ENCODE peak calls at places on chromosomes 6 and 20, in nine cellular contexts. N is sigmoid colon, R is K562, F is suprapubic skin, V is endothelial cell of umbilical vein, T is GM12878, K is esophagus muscularis mucosa, E is stomach, O is prostate gland. Y is an unnamed sample.

GRCh38 chr6:66336171-66336570 is 629.1 kb upstream of the EYS start:
- DNase-seq in N (no peak), R (no peak), F (no peak), V (no peak), T (no peak), K (no peak), E (no peak), O (no peak), Y (no peak)

GRCh38 chr6:21098744-21099143 is 494.8 kb upstream of the SOX4 start:
- DNase-seq in N (no peak), R (no peak), F (no peak), V (no peak), T (no peak), K (no peak), E (no peak), O (no peak), Y (no peak)

GRCh38 chr6:35804996-35805736 is at the start of gene LHFPL5:
- DNase-seq in N (no peak), R (peak), F (no peak), V (peak), T (no peak), K (no peak), E (peak), O (no peak), Y (no peak)

GRCh38 chr6:11492444-11493300 is 44.9 kb upstream of the TMEM170B start:
- DNase-seq in N (no peak), R (no peak), F (no peak), V (no peak), T (no peak), K (no peak), E (no peak), O (no peak), Y (no peak)

GRCh38 chr6:131250121-131250520 is 114.9 kb downstream of the AKAP7 start:
- DNase-seq in N (peak), R (no peak), F (peak), V (peak), T (peak), K (no peak), E (peak), O (peak), Y (no peak)

GRCh38 chr6:118876201-118876600 is 17.8 kb upstream of the ASF1A start:
- DNase-seq in N (no peak), R (no peak), F (no peak), V (no peak), T (no peak), K (no peak), E (no peak), O (no peak), Y (no peak)

GRCh38 chr6:131136021-131136847 is 967 bp downstream of the AKAP7 start:
- DNase-seq in N (no peak), R (peak), F (no peak), V (peak), T (no peak), K (no peak), E (no peak), O (no peak), Y (no peak)

GRCh38 chr20:60137657-60138245 is 179.5 kb downstream of the CDH26 start:
- DNase-seq in N (no peak), R (peak), F (no peak), V (no peak), T (no peak), K (peak), E (no peak), O (no peak), Y (no peak)

GRCh38 chr6:167341665-167342655 is 17.1 kb downstream of the TTLL2 start:
- DNase-seq in N (no peak), R (no peak), F (no peak), V (no peak), T (no peak), K (no peak), E (no peak), O (no peak), Y (no peak)

GRCh38 chr6:72622094-72622540 is 253 bp downstream of the KCNQ5 start:
- DNase-seq in N (no peak), R (peak), F (peak), V (no peak), T (no peak), K (no peak), E (peak), O (peak), Y (no peak)

GRCh38 chr6:72623808-72624207 is 1.9 kb downstream of the KCNQ5 start:
- DNase-seq in N (no peak), R (no peak), F (no peak), V (no peak), T (no peak), K (no peak), E (no peak), O (no peak), Y (no peak)

GRCh38 chr6:72621243-72622093 is at the start of gene KCNQ5:
- DNase-seq in N (no peak), R (peak), F (peak), V (no peak), T (no peak), K (no peak), E (no peak), O (no peak), Y (no peak)

GRCh38 chr6:72626126-72626525 is 4.3 kb downstream of the KCNQ5 start:
- DNase-seq in N (no peak), R (no peak), F (no peak), V (no peak), T (peak), K (no peak), E (no peak), O (no peak), Y (no peak)

GRCh38 chr6:72624557-72625160 is 2.8 kb downstream of the KCNQ5 start:
- DNase-seq in N (no peak), R (peak), F (no peak), V (no peak), T (peak), K (no peak), E (no peak), O (no peak), Y (no peak)
- TF ChIP-seq CTCF in N (no peak), R (peak), F (peak), V (peak), T (peak), K (peak), E (peak), O (peak), Y (no peak)

DNA sequence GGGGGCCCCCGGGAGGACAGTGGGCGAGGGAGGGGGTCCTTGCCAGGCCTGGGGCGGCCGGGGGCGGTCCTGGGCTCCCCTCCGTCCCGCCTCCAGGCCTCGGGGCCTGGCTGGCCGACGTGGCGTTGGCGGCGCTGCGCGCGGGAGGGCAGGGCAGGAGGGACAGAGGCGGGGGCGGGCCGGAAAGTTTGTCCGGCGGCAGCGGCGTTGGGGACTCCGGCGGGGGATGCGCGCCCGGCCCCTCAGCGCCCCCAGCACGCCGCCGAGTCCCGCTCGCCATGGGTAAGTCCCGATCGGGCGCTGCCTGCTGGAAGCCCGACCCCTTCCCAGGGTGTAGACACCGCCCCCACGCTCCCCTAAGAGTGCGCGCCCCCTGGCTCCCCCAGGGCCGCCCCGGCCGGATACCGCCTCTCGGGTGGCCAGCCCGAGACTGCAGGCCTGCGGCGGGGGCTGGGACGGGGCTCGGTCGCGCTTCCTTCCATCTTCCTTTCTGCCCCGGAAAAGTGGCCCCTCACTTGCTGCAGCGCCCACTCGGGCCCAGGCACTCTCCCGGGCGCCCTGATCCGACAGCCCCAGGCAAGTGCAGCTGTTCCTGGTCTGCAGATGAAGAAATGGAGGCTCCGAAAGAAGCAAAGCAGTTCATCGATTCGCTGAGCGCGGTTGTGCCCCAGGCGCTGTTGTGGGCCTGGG is at the start of gene SLC2A10:
- DNase-seq in N (peak), R (peak), F (peak), V (peak), T (no peak), K (no peak), E (peak), O (peak), Y (peak)
- TF ChIP-seq POLR2A in N (no peak), R (no peak), F (no peak), V (no peak), T (no peak), K (no peak), E (no peak), O (peak), Y (no peak)

GRCh38 chr6:155740781-155741399 is 285.3 kb upstream of the NOX3 start:
- DNase-seq in N (no peak), R (no peak), F (no peak), V (no peak), T (no peak), K (no peak), E (no peak), O (no peak), Y (no peak)
- TF ChIP-seq POLR2AphosphoS5 in N (no peak), R (no peak), F (no peak), V (no peak), T (no peak), K (no peak), E (no peak), O (no peak), Y (no peak)

GRCh38 chr20:63957004-63957689 is 931 bp upstream of the UCKL1 start:
- DNase-seq in N (peak), R (peak), F (peak), V (peak), T (no peak), K (no peak), E (peak), O (peak), Y (peak)
- TF ChIP-seq CTCF in N (no peak), R (peak), F (peak), V (no peak), T (no peak), K (no peak), E (no peak), O (peak), Y (peak)

GRCh38 chr6:147508871-147509608 is 550 bp downstream of the SAMD5 start:
- DNase-seq in N (no peak), R (no peak), F (no peak), V (peak), T (no peak), K (no peak), E (no peak), O (no peak), Y (no peak)

GRCh38 chr6:147509900-147510299 is 1.4 kb downstream of the SAMD5 start:
- DNase-seq in N (no peak), R (no peak), F (no peak), V (peak), T (no peak), K (no peak), E (no peak), O (no peak), Y (no peak)

GRCh38 chr6:147507162-147508072 is 1.1 kb upstream of the SAMD5 start:
- DNase-seq in N (no peak), R (no peak), F (no peak), V (peak), T (no peak), K (no peak), E (no peak), O (no peak), Y (no peak)

GRCh38 chr6:147506704-147507114 is 1.8 kb upstream of the SAMD5 start:
- DNase-seq in N (peak), R (peak), F (peak), V (peak), T (no peak), K (no peak), E (peak), O (peak), Y (no peak)

DNA sequence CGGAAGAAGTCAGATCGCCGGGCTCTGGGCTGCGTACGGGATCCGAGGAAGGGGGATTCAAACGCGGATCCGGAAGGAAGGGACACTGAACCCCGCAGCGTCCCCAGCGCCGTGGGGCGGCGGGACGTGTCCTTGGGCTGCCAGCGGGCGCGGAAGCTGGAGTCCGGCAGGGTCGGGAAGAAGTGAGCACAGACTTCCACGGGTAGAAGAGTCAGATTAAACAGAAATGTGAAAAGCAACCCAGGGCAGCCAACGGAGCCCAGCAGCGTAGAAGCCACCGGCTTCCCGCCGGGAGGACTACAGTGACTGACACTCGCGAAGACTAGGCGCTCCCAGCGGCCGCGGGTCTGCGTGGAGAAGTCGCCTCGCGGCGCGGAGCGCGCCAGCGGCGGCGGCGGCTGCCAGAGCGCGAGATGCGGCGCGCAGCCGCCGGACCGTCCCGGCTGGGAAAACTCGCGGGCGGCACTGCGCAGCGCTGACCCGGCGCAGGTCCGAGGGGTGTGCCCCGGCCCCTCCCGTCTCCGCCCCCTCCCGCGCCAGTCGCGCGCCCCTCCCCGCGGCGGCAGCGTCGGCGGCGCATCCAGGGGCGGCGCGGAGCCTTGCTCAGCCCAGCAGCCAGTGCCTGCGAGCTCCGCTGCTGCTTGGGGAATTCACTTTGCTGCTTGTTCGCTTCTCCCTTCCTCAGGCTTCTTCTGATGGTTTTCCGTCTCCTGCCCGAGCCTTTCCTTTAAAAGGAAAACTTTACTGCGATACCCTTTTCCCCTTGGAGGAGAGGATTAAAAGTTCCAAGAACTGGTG is at the start of gene SAMD5:
- DNase-seq in N (peak), R (peak), F (peak), V (peak), T (no peak), K (no peak), E (peak), O (peak), Y (no peak)
- TF ChIP-seq POLR2A in N (no peak), R (no peak), F (no peak), V (peak), T (no peak), K (no peak), E (no peak), O (peak), Y (no peak)